ENCODE peak calls at places on chromosomes 12 and 14, in four cellular contexts. D is left lung, O is right lobe of liver, I is GM20000. W is an unnamed sample.
A peak's percentile ranks its signal among the peaks of the same experiment; 100 is the strongest.

GRCh38 chr12:25025260-25025659 is 76.4 kb upstream of the BCAT1 start:
- DNase-seq in D (no peak), O (no peak), I (no peak), W (no peak)

GRCh38 chr14:99687284-99688209 is 3.4 kb downstream of the CYP46A1 start:
- DNase-seq in D (no peak), O (no peak), I (no peak), W (no peak)

GRCh38 chr12:98438826-98439225 is 76.6 kb upstream of the TMPO start:
- DNase-seq in D (no peak), O (no peak), I (no peak), W (no peak)

GRCh38 chr12:50271724-50272247 is 11.5 kb downstream of the LIMA1 start:
- DNase-seq in D (no peak), O (no peak), I (no peak), W (no peak)

GRCh38 chr12:13135336-13136178 is 32.1 kb upstream of the GSG1 start:
- DNase-seq in D (peak; percentile 89), O (no peak), I (no peak), W (no peak)

GRCh38 chr12:6667559-6668210 is 4.8 kb upstream of the ING4 start:
- DNase-seq in D (no peak), O (no peak), I (no peak), W (no peak)

GRCh38 chr14:67357583-67358354 is 1.8 kb downstream of the ATP6V1D start:
- DNase-seq in D (no peak), O (no peak), I (no peak), W (no peak)

GRCh38 chr14:93832665-93833064 is 44.4 kb upstream of the PRIMA1 start:
- DNase-seq in D (no peak), O (peak; percentile 62), I (no peak), W (no peak)

GRCh38 chr12:88242161-88242925 is 100.2 kb downstream of the TMTC3 start:
- DNase-seq in D (no peak), O (no peak), I (no peak), W (no peak)

GRCh38 chr14:87179936-87180335 is 813.0 kb downstream of the GALC start:
- DNase-seq in D (no peak), O (no peak), I (no peak), W (no peak)

GRCh38 chr12:131209082-131210070 is 255.7 kb downstream of the ADGRD1 start:
- DNase-seq in D (no peak), O (no peak), I (no peak), W (no peak)

GRCh38 chr14:65208548-65208947 is 106.2 kb upstream of the MAX start:
- DNase-seq in D (no peak), O (no peak), I (no peak), W (no peak)

GRCh38 chr12:39351153-39351552 is 91.8 kb downstream of the KIF21A start:
- DNase-seq in D (no peak), O (no peak), I (no peak), W (no peak)

GRCh38 chr12:92170050-92170449 is 24.4 kb upstream of the BTG1 start:
- DNase-seq in D (no peak), O (no peak), I (no peak), W (no peak)

GRCh38 chr12:51281202-51281924 is 11.1 kb upstream of the SMAGP start:
- DNase-seq in D (no peak), O (no peak), I (no peak), W (no peak)

GRCh38 chr14:68675233-68675577 is 117.7 kb downstream of the ZFP36L1 start:
- DNase-seq in D (no peak), O (no peak), I (no peak), W (no peak)

GRCh38 chr14:73477618-73478266 is 13.0 kb upstream of the RIOX1 start:
- DNase-seq in D (no peak), O (no peak), I (peak; percentile 70), W (no peak)

GRCh38 chr14:96962337-96962736 is 165.2 kb downstream of the VRK1 start:
- DNase-seq in D (no peak), O (no peak), I (no peak), W (no peak)

GRCh38 chr14:89638888-89639287 is 221.9 kb upstream of the FOXN3 start:
- DNase-seq in D (no peak), O (no peak), I (no peak), W (no peak)

GRCh38 chr14:95296595-95297365 is 22.9 kb downstream of the CLMN start:
- DNase-seq in D (no peak), O (no peak), I (no peak), W (no peak)

GRCh38 chr14:74141703-74142102 is 56.9 kb downstream of the LIN52 start:
- DNase-seq in D (no peak), O (no peak), I (no peak), W (no peak)

GRCh38 chr12:119222222-119222951 is 43.7 kb downstream of the HSPB8 start:
- DNase-seq in D (no peak), O (no peak), I (no peak), W (no peak)

GRCh38 chr12:105617141-105617540 is 286.6 kb downstream of the C12orf75 start:
- DNase-seq in D (no peak), O (no peak), I (no peak), W (no peak)

GRCh38 chr14:56145965-56146364 is 27.8 kb downstream of the PELI2 start:
- DNase-seq in D (no peak), O (no peak), I (no peak), W (no peak)

GRCh38 chr12:56411781-56412639 is 37.2 kb downstream of the TIMELESS start:
- DNase-seq in D (no peak), O (peak; percentile 70), I (no peak), W (no peak)

GRCh38 chr12:53706080-53706479 is 21.2 kb downstream of the CALCOCO1 start:
- DNase-seq in D (no peak), O (no peak), I (no peak), W (no peak)
- TF ChIP-seq CTCF in D (no peak), O (no peak), I (no peak), W (no peak)

DNA sequence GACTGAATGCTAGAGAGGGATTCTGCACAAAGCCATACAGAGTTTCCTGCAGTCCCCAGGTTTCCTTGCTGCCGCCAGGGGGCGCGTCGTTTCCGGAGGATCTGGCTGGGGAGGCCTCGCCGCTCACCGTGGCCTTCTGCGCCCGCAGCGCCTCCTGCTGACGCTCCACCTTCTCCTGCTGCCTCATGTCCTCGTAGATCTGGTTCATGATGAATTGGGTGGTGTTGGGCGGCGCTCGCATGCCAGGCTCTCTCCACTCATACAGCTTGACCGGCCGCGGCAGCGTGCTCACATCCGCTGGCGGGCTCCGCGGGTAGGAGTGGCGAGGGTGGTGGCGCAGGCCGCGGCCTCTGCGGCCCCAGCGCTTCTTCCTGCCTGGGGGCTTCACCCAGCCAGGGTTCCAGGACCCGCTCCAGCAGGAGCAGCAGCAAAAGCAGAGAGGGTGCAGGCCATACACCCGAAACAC is 987 bp downstream of the CCER1 start:
- DNase-seq in D (no peak), O (peak; percentile 49), I (peak; percentile 24), W (no peak)
- TF ChIP-seq CTCF in D (no peak), O (peak; percentile 29), I (peak; percentile 23), W (peak; percentile 52)

DNA sequence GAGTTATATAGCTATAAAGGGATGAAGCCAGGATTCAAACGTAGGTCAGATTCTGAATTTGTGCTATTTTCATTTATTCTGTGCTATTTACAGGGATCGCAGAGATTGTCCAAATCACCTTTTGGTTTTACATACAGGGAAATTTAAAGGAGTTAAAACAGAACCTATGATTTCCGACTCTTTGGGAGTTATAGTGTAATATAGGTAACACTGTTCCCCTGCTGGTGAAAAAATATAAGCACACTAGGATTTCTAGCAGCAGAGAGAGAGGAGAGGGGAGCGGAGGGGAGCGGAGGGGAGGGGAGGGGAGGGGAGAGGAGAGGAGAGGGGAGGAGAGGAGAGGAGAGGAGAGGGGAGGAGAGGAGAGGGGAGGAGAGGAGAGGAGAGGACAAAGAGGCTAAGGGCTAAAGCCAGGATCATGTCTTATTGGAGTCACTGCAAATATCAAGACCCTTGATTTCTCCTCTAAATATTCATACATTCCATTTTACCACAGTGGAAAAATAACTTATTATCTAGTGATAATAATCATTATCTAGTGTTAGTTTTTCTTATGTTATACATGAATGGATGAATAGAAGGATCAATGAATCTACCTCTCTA is 46.2 kb upstream of the KCNH5 start:
- DNase-seq in D (no peak), O (no peak), I (no peak), W (no peak)
- TF ChIP-seq CTCF in D (no peak), O (no peak), I (no peak), W (peak; percentile 39)

GRCh38 chr14:24952851-24953666 is 96.9 kb downstream of the STXBP6 start:
- DNase-seq in D (no peak), O (no peak), I (no peak), W (peak; percentile 34)
- TF ChIP-seq CTCF in D (no peak), O (no peak), I (no peak), W (peak; percentile 38)

GRCh38 chr12:127362121-127362520 is 904.8 kb upstream of the TMEM132C start:
- DNase-seq in D (no peak), O (no peak), I (no peak), W (no peak)

GRCh38 chr12:127360580-127360979 is 906.4 kb upstream of the TMEM132C start:
- DNase-seq in D (no peak), O (no peak), I (no peak), W (no peak)

GRCh38 chr12:127363392-127363791 is 903.6 kb upstream of the TMEM132C start:
- DNase-seq in D (no peak), O (no peak), I (no peak), W (peak; percentile 8)
- TF ChIP-seq CTCF in D (no peak), O (no peak), I (no peak), W (peak; percentile 47)

DNA sequence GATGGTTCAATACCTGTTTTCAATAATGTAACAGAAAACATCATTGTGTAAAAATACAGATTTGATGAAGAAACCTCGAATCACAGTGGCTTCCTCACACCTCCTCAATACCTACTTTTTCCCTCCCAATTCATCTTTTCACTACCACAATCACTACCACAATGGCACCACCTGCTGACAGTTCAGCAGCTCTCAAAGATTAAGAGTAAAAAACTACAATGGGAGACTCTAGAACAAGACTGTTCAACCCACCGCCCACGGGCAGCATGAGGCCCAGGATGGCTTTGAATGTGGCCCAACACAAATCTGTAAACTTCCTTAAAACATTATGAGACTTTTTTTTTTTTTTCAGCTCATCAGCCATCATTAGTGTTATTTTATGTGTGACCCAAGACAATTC is 15.2 kb downstream of the MED6 start:
- DNase-seq in D (no peak), O (no peak), I (peak; percentile 14), W (no peak)
- TF ChIP-seq CTCF in D (no peak), O (no peak), I (no peak), W (no peak)